ENCODE peak calls at places on chromosomes 1 and 21, in six cellular contexts. One of them, this sample, is unnamed.

GRCh38 chr1:44822981-44823451 is 14.7 kb downstream of the BTBD19 start:
- DNase-seq in HCT116: no peak
- DNase-seq in H1: no peak
- DNase-seq in HepG2: no peak
- DNase-seq in GM12878: no peak
- DNase-seq in K562: no peak
- DNase-seq in this sample: no peak

GRCh38 chr1:16171314-16172223 is 15.7 kb upstream of the EPHA2 start:
- DNase-seq in GM12878: no peak
- DNase-seq in K562: no peak
- DNase-seq in H1: no peak
- DNase-seq in HepG2: no peak
- DNase-seq in HCT116: no peak
- DNase-seq in this sample: no peak

GRCh38 chr1:212721388-212722247 is 22.0 kb upstream of the BATF3 start:
- DNase-seq in HCT116: no peak
- DNase-seq in HepG2: peak
- DNase-seq in H1: no peak
- DNase-seq in GM12878: no peak
- DNase-seq in K562: peak
- DNase-seq in this sample: peak

GRCh38 chr21:43733529-43734071 is 14.7 kb downstream of the PDXK start:
- DNase-seq in K562: no peak
- DNase-seq in H1: no peak
- DNase-seq in GM12878: no peak
- DNase-seq in HepG2: no peak
- DNase-seq in HCT116: no peak
- DNase-seq in this sample: no peak

GRCh38 chr1:207890136-207890738 is 20.7 kb downstream of the CD34 start:
- DNase-seq in K562: no peak
- DNase-seq in HepG2: no peak
- DNase-seq in H1: no peak
- DNase-seq in GM12878: no peak
- DNase-seq in HCT116: no peak
- DNase-seq in this sample: peak

GRCh38 chr1:177411371-177411770 is 240.6 kb downstream of the BRINP2 start:
- DNase-seq in HepG2: no peak
- DNase-seq in GM12878: no peak
- DNase-seq in HCT116: no peak
- DNase-seq in K562: no peak
- DNase-seq in H1: no peak
- DNase-seq in this sample: no peak

GRCh38 chr1:243539636-243540035 is 283.8 kb downstream of the SDCCAG8 start:
- DNase-seq in HepG2: no peak
- DNase-seq in HCT116: no peak
- DNase-seq in K562: no peak
- DNase-seq in GM12878: no peak
- DNase-seq in H1: no peak
- DNase-seq in this sample: no peak

GRCh38 chr21:42542596-42542995 is 28.9 kb downstream of the SLC37A1 start:
- DNase-seq in GM12878: no peak
- DNase-seq in H1: no peak
- DNase-seq in K562: no peak
- DNase-seq in HepG2: no peak
- DNase-seq in HCT116: no peak
- DNase-seq in this sample: no peak

GRCh38 chr1:84298688-84299535 is 2.6 kb upstream of the SAMD13 start:
- DNase-seq in K562: peak
- DNase-seq in HepG2: no peak
- DNase-seq in HCT116: no peak
- DNase-seq in H1: peak
- DNase-seq in GM12878: no peak
- DNase-seq in this sample: peak

GRCh38 chr21:15826147-15826780 is 96.5 kb downstream of the USP25 start:
- DNase-seq in HepG2: peak
- DNase-seq in K562: peak
- DNase-seq in H1: no peak
- DNase-seq in HCT116: peak
- DNase-seq in GM12878: peak
- DNase-seq in this sample: peak

GRCh38 chr1:56509713-56510641 is 69.4 kb downstream of the PLPP3 start:
- DNase-seq in HepG2: peak
- DNase-seq in K562: peak
- DNase-seq in GM12878: no peak
- DNase-seq in HCT116: no peak
- DNase-seq in H1: no peak
- DNase-seq in this sample: no peak

GRCh38 chr21:37636152-37636860 is 269.7 kb downstream of the DYRK1A start:
- DNase-seq in HepG2: no peak
- DNase-seq in K562: no peak
- DNase-seq in GM12878: no peak
- DNase-seq in H1: no peak
- DNase-seq in HCT116: no peak
- DNase-seq in this sample: peak

GRCh38 chr1:1098656-1099425 is 17.0 kb downstream of the C1orf159 start:
- DNase-seq in HepG2: no peak
- DNase-seq in H1: no peak
- DNase-seq in K562: no peak
- DNase-seq in HCT116: no peak
- DNase-seq in GM12878: no peak
- DNase-seq in this sample: no peak

GRCh38 chr1:56190975-56191768 is 388.2 kb downstream of the PLPP3 start:
- DNase-seq in HCT116: no peak
- DNase-seq in HepG2: peak
- DNase-seq in K562: no peak
- DNase-seq in GM12878: no peak
- DNase-seq in H1: no peak
- DNase-seq in this sample: no peak

GRCh38 chr1:29782846-29783500 is 546.7 kb downstream of the PTPRU start:
- DNase-seq in H1: no peak
- DNase-seq in K562: peak
- DNase-seq in HepG2: no peak
- DNase-seq in HCT116: no peak
- DNase-seq in GM12878: no peak
- DNase-seq in this sample: no peak

GRCh38 chr1:197526736-197527371 is 248.4 kb downstream of the DENND1B start:
- DNase-seq in K562: peak
- DNase-seq in H1: no peak
- DNase-seq in HepG2: peak
- DNase-seq in HCT116: peak
- DNase-seq in GM12878: no peak
- DNase-seq in this sample: peak

GRCh38 chr1:33001282-33001681 is 35.4 kb downstream of the AK2 start:
- DNase-seq in HepG2: no peak
- DNase-seq in GM12878: no peak
- DNase-seq in H1: no peak
- DNase-seq in HCT116: no peak
- DNase-seq in K562: peak
- DNase-seq in this sample: no peak

GRCh38 chr1:205436776-205437485 is 15.1 kb upstream of the LEMD1 start:
- DNase-seq in GM12878: no peak
- DNase-seq in K562: no peak
- DNase-seq in HepG2: no peak
- DNase-seq in HCT116: no peak
- DNase-seq in H1: no peak
- DNase-seq in this sample: no peak

GRCh38 chr1:90472775-90473174 is 244.3 kb downstream of the BARHL2 start:
- DNase-seq in K562: no peak
- DNase-seq in HepG2: no peak
- DNase-seq in H1: no peak
- DNase-seq in HCT116: no peak
- DNase-seq in GM12878: no peak
- DNase-seq in this sample: no peak

GRCh38 chr1:232329103-232329788 is 300.7 kb downstream of the SIPA1L2 start:
- DNase-seq in K562: no peak
- DNase-seq in HepG2: no peak
- DNase-seq in HCT116: no peak
- DNase-seq in GM12878: no peak
- DNase-seq in H1: no peak
- DNase-seq in this sample: no peak

GRCh38 chr1:37515185-37516034 is 844 bp upstream of the MEAF6 start:
- DNase-seq in GM12878: no peak
- DNase-seq in HepG2: no peak
- DNase-seq in H1: no peak
- DNase-seq in HCT116: no peak
- DNase-seq in K562: no peak
- DNase-seq in this sample: no peak

GRCh38 chr1:164720329-164721036 is 161.5 kb downstream of the PBX1 start:
- DNase-seq in K562: no peak
- DNase-seq in HepG2: no peak
- DNase-seq in GM12878: no peak
- DNase-seq in H1: no peak
- DNase-seq in HCT116: no peak
- DNase-seq in this sample: no peak

GRCh38 chr1:163924041-163924440 is 602.3 kb downstream of the NUF2 start:
- DNase-seq in HCT116: no peak
- DNase-seq in HepG2: no peak
- DNase-seq in H1: no peak
- DNase-seq in K562: no peak
- DNase-seq in GM12878: no peak
- DNase-seq in this sample: no peak

GRCh38 chr1:147800852-147801251 is 40.5 kb upstream of the GJA5 start:
- DNase-seq in K562: no peak
- DNase-seq in GM12878: no peak
- DNase-seq in HCT116: no peak
- DNase-seq in HepG2: no peak
- DNase-seq in H1: no peak
- DNase-seq in this sample: peak

GRCh38 chr1:19074902-19075721 is 118.6 kb upstream of the IFFO2 start:
- DNase-seq in H1: no peak
- DNase-seq in HCT116: no peak
- DNase-seq in K562: no peak
- DNase-seq in GM12878: no peak
- DNase-seq in HepG2: no peak
- DNase-seq in this sample: no peak

GRCh38 chr21:38925923-38926322 is 120.2 kb downstream of the ETS2 start:
- DNase-seq in HepG2: no peak
- DNase-seq in K562: no peak
- DNase-seq in H1: no peak
- DNase-seq in HCT116: no peak
- DNase-seq in GM12878: no peak
- DNase-seq in this sample: peak

GRCh38 chr1:79705218-79705617 is 698.7 kb upstream of the ADGRL4 start:
- DNase-seq in H1: no peak
- DNase-seq in HCT116: no peak
- DNase-seq in GM12878: no peak
- DNase-seq in K562: no peak
- DNase-seq in HepG2: no peak
- DNase-seq in this sample: no peak
- TF ChIP-seq POLR2A in H1: no peak
- TF ChIP-seq POLR2A in HCT116: no peak
- TF ChIP-seq POLR2A in GM12878: no peak
- TF ChIP-seq POLR2A in K562: no peak
- TF ChIP-seq POLR2A in HepG2: no peak
- TF ChIP-seq POLR2A in this sample: no peak

DNA sequence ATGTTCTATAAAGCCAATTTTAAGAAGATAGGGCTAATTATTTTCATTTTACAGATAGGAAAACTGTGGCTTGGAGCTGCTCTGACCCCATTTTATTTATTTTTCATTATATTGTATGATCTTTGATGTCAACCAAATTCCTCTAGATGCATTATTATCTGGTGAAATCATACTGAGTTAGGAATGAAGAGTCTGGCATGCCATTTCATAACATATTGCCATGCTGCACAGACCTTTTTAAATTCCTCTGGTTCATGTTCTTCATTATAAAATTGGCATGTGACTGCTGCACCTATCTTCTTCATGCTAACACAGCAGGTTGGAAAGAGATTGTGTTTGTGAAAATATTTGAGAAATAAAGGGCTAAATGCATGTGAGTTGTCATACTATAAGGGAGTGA is 12.7 kb downstream of the PRRX1 start:
- DNase-seq in HCT116: no peak
- DNase-seq in H1: no peak
- DNase-seq in HepG2: no peak
- DNase-seq in K562: no peak
- DNase-seq in GM12878: no peak
- DNase-seq in this sample: no peak
- H3K9ac ChIP-seq in HCT116: no peak
- H3K9ac ChIP-seq in H1: no peak
- H3K9ac ChIP-seq in HepG2: no peak
- H3K9ac ChIP-seq in K562: no peak
- H3K9ac ChIP-seq in GM12878: no peak
- H3K9ac ChIP-seq in this sample: no peak

DNA sequence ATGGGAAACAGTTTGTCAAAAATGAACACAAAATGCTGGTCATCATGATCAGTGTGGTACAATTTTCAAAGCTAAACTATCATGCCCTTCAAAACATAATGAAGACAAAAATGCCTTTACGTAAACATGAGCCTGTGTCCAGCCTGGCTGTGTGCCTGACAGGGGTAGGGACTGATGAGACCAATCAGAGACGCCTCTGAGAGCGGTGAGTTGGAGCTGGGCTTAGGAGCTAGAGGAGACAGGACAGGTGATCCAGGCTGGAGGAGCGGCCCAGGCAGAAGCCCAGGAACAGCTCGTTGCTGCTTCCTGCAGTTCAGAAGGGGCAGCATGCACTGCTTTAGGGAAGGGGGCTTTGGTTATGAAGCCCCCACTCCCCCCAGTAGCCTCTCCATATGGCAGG is 70.0 kb downstream of the ARHGEF10L start:
- DNase-seq in K562: no peak
- DNase-seq in GM12878: no peak
- DNase-seq in HCT116: no peak
- DNase-seq in HepG2: no peak
- DNase-seq in H1: no peak
- DNase-seq in this sample: no peak
- TF ChIP-seq POLR2AphosphoS5 in K562: no peak
- TF ChIP-seq POLR2AphosphoS5 in GM12878: no peak
- TF ChIP-seq POLR2AphosphoS5 in HCT116: no peak
- TF ChIP-seq POLR2AphosphoS5 in HepG2: no peak
- TF ChIP-seq POLR2AphosphoS5 in H1: no peak
- TF ChIP-seq POLR2AphosphoS5 in this sample: no peak

DNA sequence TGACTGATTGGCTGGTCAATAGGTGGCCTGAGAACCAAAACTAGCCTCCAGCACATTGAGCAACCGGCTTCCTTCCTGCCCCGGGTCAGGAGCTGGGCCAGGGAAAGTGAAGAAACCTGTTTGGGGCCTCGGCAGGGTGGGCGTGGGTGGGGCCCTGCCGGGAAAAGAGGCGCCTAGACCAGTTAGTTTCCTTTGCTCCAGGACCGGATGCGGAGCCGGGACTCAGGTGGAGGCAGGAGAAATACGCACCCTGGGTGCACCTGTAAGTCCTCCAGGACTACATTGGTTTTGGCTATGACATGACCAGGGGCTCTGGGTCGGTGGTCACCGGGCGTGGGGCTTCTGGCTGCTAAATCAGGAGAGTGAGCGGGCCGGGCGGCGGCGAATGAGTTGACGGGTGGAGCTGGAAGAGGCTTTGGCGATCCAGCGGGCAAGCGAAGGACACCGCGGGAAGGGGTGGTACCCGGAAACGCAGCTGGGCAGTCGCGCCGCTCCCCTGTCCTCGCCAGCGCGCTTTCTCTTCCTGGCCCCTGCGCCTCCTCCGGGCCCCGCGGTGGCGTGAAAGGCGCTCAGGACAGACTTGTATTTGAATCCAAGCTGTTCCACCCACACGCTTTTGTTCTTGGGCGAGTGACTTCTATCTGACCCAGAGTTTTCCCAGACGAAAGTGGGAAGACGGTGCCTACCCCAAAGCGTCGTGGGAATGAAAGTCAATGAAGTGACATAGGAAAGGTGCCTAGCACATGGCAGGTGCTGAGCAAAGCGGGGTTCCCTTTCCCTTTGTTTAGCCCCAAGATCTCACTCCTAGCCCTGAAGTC is 30.6 kb upstream of the JUN start:
- DNase-seq in HCT116: no peak
- DNase-seq in K562: peak
- DNase-seq in GM12878: no peak
- DNase-seq in H1: peak
- DNase-seq in HepG2: no peak
- DNase-seq in this sample: peak
- TF ChIP-seq POLR2A in HCT116: peak
- TF ChIP-seq POLR2A in K562: no peak
- TF ChIP-seq POLR2A in GM12878: no peak
- TF ChIP-seq POLR2A in H1: peak
- TF ChIP-seq POLR2A in HepG2: no peak
- TF ChIP-seq POLR2A in this sample: peak

This sample was measured in endothelial cell of umbilical vein.